ENCODE peak calls at places on chromosomes 3 and 15, in eight cellular contexts. H is heart left ventricle, C is nephron progenitor cell, V is neural crest cell, R is HFFc6, T is AG04450, J is brain microvascular endothelial cell, M is A549. I is an unnamed sample.

GRCh38 chr3:61926913-61927312 is 365.5 kb downstream of the PTPRG start:
- DNase-seq in H (no peak), C (no peak), V (no peak), R (peak), T (peak), J (peak), M (no peak), I (no peak)

GRCh38 chr3:153357436-153357835 is 195.4 kb downstream of the RAP2B start:
- DNase-seq in H (no peak), C (no peak), V (no peak), R (no peak), T (no peak), J (no peak), M (no peak), I (no peak)

GRCh38 chr3:17033516-17034168 is 148.9 kb downstream of the PLCL2 start:
- DNase-seq in H (no peak), C (no peak), V (no peak), R (no peak), T (no peak), J (no peak), M (no peak), I (no peak)

GRCh38 chr3:197256836-197257444 is 41.5 kb downstream of the DLG1 start:
- DNase-seq in H (peak), C (peak), V (peak), R (peak), T (peak), J (peak), M (no peak), I (peak)

GRCh38 chr15:67783303-67783702 is 42.0 kb upstream of the SKOR1 start:
- DNase-seq in H (no peak), C (no peak), V (no peak), R (no peak), T (no peak), J (no peak), M (no peak), I (no peak)

GRCh38 chr3:184538600-184539431 is 22.8 kb upstream of the EPHB3 start:
- DNase-seq in H (peak), C (no peak), V (no peak), R (no peak), T (no peak), J (no peak), M (no peak), I (no peak)

GRCh38 chr15:78714890-78715289 is 73.9 kb upstream of the CHRNB4 start:
- DNase-seq in H (no peak), C (no peak), V (no peak), R (no peak), T (no peak), J (no peak), M (no peak), I (no peak)

GRCh38 chr3:1723726-1724125 is 374.9 kb upstream of the CNTN4 start:
- DNase-seq in H (no peak), C (no peak), V (no peak), R (no peak), T (no peak), J (no peak), M (no peak), I (no peak)

GRCh38 chr3:19931180-19931692 is 2.8 kb downstream of the EFHB start:
- DNase-seq in H (no peak), C (no peak), V (no peak), R (no peak), T (no peak), J (no peak), M (no peak), I (no peak)

GRCh38 chr3:80297720-80298119 is 529.9 kb upstream of the ROBO1 start:
- DNase-seq in H (no peak), C (no peak), V (no peak), R (no peak), T (no peak), J (peak), M (no peak), I (no peak)

GRCh38 chr3:10647376-10647775 is 142.0 kb upstream of the ATP2B2 start:
- DNase-seq in H (no peak), C (no peak), V (no peak), R (no peak), T (no peak), J (no peak), M (no peak), I (no peak)

GRCh38 chr3:24199775-24200247 is 254.7 kb downstream of the NR1D2 start:
- DNase-seq in H (no peak), C (no peak), V (no peak), R (peak), T (no peak), J (no peak), M (no peak), I (peak)

GRCh38 chr15:63586790-63587189 is 10.4 kb upstream of the FBXL22 start:
- DNase-seq in H (no peak), C (no peak), V (no peak), R (no peak), T (no peak), J (no peak), M (no peak), I (no peak)

GRCh38 chr3:34386309-34386708 is 587.9 kb downstream of the PDCD6IP start:
- DNase-seq in H (no peak), C (no peak), V (no peak), R (no peak), T (no peak), J (no peak), M (no peak), I (no peak)

GRCh38 chr3:126476976-126477330 is 1.3 kb upstream of the ZXDC start:
- DNase-seq in H (no peak), C (no peak), V (no peak), R (no peak), T (no peak), J (no peak), M (no peak), I (no peak)

GRCh38 chr15:92112180-92112579 is 258.7 kb downstream of the SLCO3A1 start:
- DNase-seq in H (no peak), C (no peak), V (no peak), R (no peak), T (peak), J (no peak), M (no peak), I (no peak)

GRCh38 chr15:57949374-57949938 is 116.1 kb downstream of the ALDH1A2 start:
- DNase-seq in H (no peak), C (peak), V (no peak), R (no peak), T (no peak), J (no peak), M (no peak), I (no peak)

GRCh38 chr15:80003934-80004472 is 33.0 kb upstream of the BCL2A1 start:
- DNase-seq in H (no peak), C (no peak), V (no peak), R (no peak), T (no peak), J (no peak), M (no peak), I (no peak)

GRCh38 chr3:107220538-107220937 is 156.7 kb upstream of the CCDC54 start:
- DNase-seq in H (no peak), C (no peak), V (no peak), R (no peak), T (no peak), J (peak), M (no peak), I (no peak)

GRCh38 chr3:178966299-178967183 is 105.1 kb downstream of the ZMAT3 start:
- DNase-seq in H (no peak), C (no peak), V (no peak), R (peak), T (no peak), J (no peak), M (no peak), I (peak)

GRCh38 chr3:18812316-18812715 is 336.0 kb upstream of the KCNH8 start:
- DNase-seq in H (no peak), C (no peak), V (no peak), R (no peak), T (no peak), J (peak), M (no peak), I (no peak)

GRCh38 chr15:99511865-99512632 is 53.7 kb upstream of the MEF2A start:
- DNase-seq in H (peak), C (no peak), V (no peak), R (no peak), T (no peak), J (peak), M (no peak), I (no peak)

GRCh38 chr3:107110596-107111305 is 266.5 kb upstream of the CCDC54 start:
- DNase-seq in H (no peak), C (no peak), V (no peak), R (no peak), T (no peak), J (no peak), M (no peak), I (no peak)

GRCh38 chr3:123201557-123202427 is at the start of gene SEC22A:
- DNase-seq in H (peak), C (peak), V (peak), R (peak), T (peak), J (peak), M (peak), I (peak)
- TF ChIP-seq CTCF in H (no peak), C (no peak), V (no peak), R (no peak), T (no peak), J (no peak), M (no peak), I (no peak)

DNA sequence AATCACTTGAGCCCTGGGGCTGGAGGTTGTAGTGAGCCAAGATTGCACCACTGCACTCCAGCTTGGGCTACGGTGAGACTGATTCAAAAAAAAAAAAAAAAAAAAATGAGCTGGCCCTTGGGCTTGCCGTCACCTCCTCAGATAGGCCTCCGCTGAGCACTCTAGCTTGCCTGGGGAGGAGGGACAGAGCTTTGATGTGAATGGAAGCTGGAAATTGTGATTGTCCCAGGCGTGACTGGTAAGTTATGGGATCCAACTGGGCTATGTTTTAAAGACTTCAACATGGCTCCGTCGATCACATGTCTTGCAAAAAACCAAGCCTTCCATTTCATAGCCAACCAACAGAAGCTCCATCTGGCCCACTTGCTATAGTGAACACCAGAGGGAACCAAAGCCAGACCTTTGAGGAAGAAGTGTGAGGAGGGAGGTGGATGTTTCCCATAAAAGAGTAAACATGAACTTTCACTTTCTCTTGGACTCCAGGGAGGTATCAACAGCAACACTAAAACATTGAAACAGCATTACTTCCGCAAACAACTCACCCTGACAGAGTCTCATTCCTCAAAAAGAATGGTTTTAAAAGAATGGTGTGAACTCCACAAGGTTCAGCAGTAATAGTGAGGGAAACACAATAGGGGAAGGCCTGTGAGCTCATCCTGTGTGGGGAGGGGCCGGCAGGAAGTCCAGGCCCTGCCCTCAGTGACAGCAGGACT is 59.3 kb upstream of the IL12A start:
- DNase-seq in H (peak), C (no peak), V (no peak), R (peak), T (peak), J (peak), M (peak), I (peak)
- TF ChIP-seq CTCF in H (peak), C (no peak), V (no peak), R (peak), T (peak), J (peak), M (peak), I (peak)

DNA sequence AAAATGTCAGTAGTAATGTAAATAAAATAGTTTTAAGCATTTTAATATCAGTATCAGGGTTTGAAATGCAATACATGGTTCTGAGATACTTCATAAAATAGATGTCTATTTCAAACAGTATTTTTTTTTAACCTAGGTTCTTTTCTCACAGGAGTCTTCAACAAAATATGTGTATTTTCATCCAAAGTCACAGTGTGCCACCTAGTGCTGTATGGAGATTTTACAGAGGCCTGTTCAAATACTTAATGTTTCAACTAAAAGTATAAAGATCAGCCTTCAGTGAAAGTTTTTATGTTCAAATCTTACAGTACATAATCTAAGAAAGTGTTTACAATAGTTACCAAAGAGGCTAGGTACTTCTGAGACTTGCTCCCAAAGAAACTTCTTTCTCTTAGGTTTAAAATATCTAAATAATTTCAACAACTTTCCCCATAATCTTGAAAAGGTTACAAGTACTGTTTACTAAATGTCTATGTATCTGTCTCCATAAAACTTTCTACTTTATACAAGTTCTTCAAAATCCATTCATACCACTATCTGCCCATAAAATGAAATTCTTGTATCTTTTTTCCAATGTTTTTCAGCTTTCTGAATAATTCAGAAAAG is 38.3 kb downstream of the SCAPER start:
- DNase-seq in H (no peak), C (no peak), V (peak), R (peak), T (peak), J (peak), M (peak), I (no peak)
- TF ChIP-seq CTCF in H (peak), C (peak), V (peak), R (peak), T (peak), J (peak), M (peak), I (peak)

DNA sequence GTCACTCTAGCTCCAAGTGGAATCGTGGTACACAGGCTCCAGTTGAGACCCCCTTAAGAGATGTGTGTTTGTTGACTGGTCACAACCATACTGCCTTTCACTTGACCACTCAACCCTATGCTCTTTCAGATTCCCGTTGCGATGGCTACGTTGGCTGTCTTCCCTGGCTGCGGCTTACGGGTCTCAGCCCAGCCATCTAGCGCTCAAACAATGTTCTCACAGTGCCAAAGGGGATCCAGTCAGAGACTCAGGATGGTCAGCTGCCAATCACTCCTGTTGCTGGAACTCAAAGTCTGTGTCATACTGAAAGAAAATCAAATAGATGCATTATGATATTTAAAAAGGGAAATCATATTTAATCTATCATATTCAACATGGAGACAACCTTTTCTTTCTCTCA is 237.6 kb downstream of the ITPR1 start:
- DNase-seq in H (no peak), C (no peak), V (no peak), R (no peak), T (no peak), J (no peak), M (no peak), I (no peak)
- TF ChIP-seq CTCF in H (no peak), C (no peak), V (no peak), R (no peak), T (no peak), J (no peak), M (no peak), I (no peak)

DNA sequence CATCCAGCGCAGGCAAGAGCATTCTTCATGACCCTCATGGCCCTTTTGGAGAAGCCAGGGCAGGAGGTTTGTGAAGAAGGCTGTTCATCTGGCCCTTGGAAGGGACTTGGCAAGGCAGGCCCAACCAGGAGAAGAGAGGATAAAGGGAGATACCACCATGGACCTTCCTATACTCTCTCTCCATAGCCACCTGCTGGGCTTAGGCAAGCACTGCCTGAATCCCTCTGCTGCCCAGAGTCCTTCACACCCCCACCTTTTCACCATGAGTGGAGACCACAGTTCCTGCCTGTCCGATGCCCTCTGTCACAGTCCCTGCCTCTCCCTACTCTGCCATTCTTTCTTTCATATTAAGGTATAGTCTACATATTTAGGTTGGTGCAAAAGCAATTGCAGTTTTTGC is 10.6 kb upstream of the SFMBT1 start:
- DNase-seq in H (no peak), C (no peak), V (no peak), R (no peak), T (no peak), J (no peak), M (no peak), I (no peak)
- TF ChIP-seq CTCF in H (no peak), C (no peak), V (peak), R (peak), T (peak), J (peak), M (no peak), I (peak)

GRCh38 chr3:13673207-13673606 is 124.3 kb downstream of the FBLN2 start:
- DNase-seq in H (no peak), C (no peak), V (no peak), R (peak), T (no peak), J (no peak), M (peak), I (no peak)
- TF ChIP-seq CTCF in H (no peak), C (no peak), V (peak), R (peak), T (peak), J (peak), M (peak), I (peak)

DNA sequence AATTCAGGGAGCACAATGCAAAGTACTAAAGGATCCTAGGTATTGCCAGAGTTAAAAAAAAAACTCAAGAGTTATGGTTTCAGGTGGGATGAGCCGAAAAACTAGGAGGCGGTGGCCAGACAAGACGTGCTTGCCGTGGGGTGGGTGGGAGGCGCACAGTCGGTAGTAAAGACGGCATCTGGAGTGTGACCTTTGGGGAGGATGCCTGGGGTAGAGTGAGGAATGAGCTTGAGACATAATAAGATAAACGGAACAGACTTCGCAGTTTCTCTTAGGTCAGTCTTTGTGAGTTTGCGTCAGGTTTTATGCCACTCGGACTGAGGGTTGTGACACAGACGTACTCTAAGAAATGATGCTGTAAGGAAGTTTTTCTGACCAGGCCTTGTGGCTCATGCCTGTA is 139.6 kb downstream of the LRRK1 start:
- DNase-seq in H (no peak), C (no peak), V (peak), R (no peak), T (no peak), J (no peak), M (no peak), I (no peak)
- TF ChIP-seq CTCF in H (no peak), C (no peak), V (no peak), R (no peak), T (no peak), J (no peak), M (no peak), I (no peak)

DNA sequence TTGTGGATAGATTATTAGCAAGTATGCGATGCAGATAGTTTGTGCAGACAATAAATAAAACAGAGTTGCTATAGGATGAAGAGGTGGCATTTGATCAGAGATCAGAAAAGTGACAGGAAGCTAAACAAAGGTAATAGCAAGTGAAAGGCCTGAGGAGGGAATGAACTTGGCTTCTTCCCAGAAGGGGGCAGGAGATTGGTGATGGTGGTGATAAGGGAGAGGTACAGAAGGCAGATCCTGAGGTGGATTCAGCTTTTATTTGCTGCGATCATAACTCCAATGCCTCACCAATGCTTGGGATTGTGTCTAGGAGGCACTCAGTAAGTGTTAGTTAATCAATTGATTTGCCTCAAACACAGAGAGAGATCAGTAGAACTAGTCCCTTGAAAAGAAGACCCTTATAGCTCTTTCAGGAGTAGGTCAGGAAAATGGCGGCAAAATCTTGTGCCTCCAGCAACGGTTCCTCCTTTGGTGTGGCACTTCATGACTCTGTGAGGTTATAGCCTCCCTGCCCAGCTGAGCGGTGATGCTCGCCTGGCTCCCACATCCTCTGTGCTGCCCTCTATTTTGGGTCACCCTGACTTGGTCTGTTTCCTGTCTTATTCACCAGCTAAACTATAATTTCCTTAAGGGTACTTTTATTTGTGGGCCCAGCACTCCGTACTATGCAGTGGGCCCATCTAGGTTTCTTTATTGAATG is 37.5 kb downstream of the TGFBR2 start:
- DNase-seq in H (no peak), C (no peak), V (no peak), R (no peak), T (no peak), J (no peak), M (no peak), I (no peak)
- TF ChIP-seq CTCF in H (no peak), C (no peak), V (no peak), R (no peak), T (no peak), J (no peak), M (no peak), I (no peak)

I was measured in AG09319.